ENCODE peak calls at places on chromosomes 3 and 15, in seven cellular contexts. K, M, A, L, D, Y and Q are unnamed samples.

GRCh38 chr15:44729394-44729913 is 6.9 kb upstream of the TRIM69 start:
- DNase-seq in M (no peak), K (no peak), D (peak; percentile 63), A (no peak), Y (no peak), L (no peak), Q (no peak)

GRCh38 chr15:73317651-73318462 is 50.9 kb downstream of the HCN4 start:
- DNase-seq in D (no peak), L (no peak), K (no peak), M (no peak), Y (no peak), A (no peak), Q (peak; percentile 50)

GRCh38 chr3:30199096-30199734 is 407.2 kb upstream of the TGFBR2 start:
- DNase-seq in M (peak; percentile 77), K (no peak), D (peak; percentile 76), Y (peak; percentile 40), L (peak; percentile 11), A (peak; percentile 66), Q (no peak)

GRCh38 chr3:4350789-4351163 is 47.6 kb downstream of the SETMAR start:
- DNase-seq in Y (peak; percentile 61), D (peak; percentile 16), K (peak; percentile 47), L (peak; percentile 65), A (peak; percentile 66), M (no peak), Q (no peak)

GRCh38 chr15:48406911-48407310 is 75.7 kb downstream of the DUT start:
- DNase-seq in A (no peak), L (no peak), K (no peak), D (no peak), Y (no peak), M (no peak), Q (no peak)

GRCh38 chr3:124504332-124505059 is 225.8 kb upstream of the UMPS start:
- DNase-seq in D (no peak), Y (no peak), K (peak; percentile 3), A (no peak), M (no peak), L (no peak), Q (no peak)

GRCh38 chr3:123444744-123445143 is 4.1 kb downstream of the ADCY5 start:
- DNase-seq in K (no peak), M (no peak), D (no peak), L (no peak), Y (no peak), A (no peak), Q (no peak)

GRCh38 chr3:76859596-76859995 is 180.3 kb upstream of the ROBO2 start:
- DNase-seq in L (no peak), M (no peak), Y (peak; percentile 7), A (no peak), K (peak; percentile 2), D (no peak), Q (no peak)

GRCh38 chr3:15319127-15319526 is 13.3 kb downstream of the SH3BP5 start:
- DNase-seq in D (no peak), Y (no peak), M (no peak), L (no peak), A (no peak), K (no peak), Q (no peak)

GRCh38 chr3:119322021-119322522 is 27.9 kb downstream of the ARHGAP31 start:
- DNase-seq in D (no peak), Y (peak; percentile 70), M (no peak), L (no peak), A (no peak), K (no peak), Q (no peak)

GRCh38 chr3:23921052-23921511 is 4.2 kb downstream of the RPL15 start:
- DNase-seq in L (no peak), M (no peak), A (no peak), K (no peak), Y (no peak), D (no peak), Q (no peak)

GRCh38 chr3:37293646-37294045 is 119.3 kb upstream of the LRRFIP2 start:
- DNase-seq in K (no peak), D (no peak), L (no peak), Y (no peak), M (no peak), A (no peak), Q (no peak)

GRCh38 chr3:166837535-166837934 is 542.6 kb downstream of the ZBBX start:
- DNase-seq in L (no peak), D (no peak), A (peak; percentile 30), M (no peak), Y (peak; percentile 54), K (no peak), Q (no peak)

GRCh38 chr15:28107111-28107893 is 8.2 kb upstream of the OCA2 start:
- DNase-seq in L (peak; percentile 60), K (no peak), M (peak; percentile 56), A (no peak), Y (no peak), D (no peak), Q (peak; percentile 75)

GRCh38 chr3:65593780-65594752 is 444.7 kb downstream of the MAGI1 start:
- DNase-seq in L (no peak), M (no peak), K (no peak), D (no peak), A (no peak), Y (peak; percentile 56), Q (no peak)

GRCh38 chr15:87672309-87672897 is 584.1 kb downstream of the NTRK3 start:
- DNase-seq in M (peak; percentile 50), Y (peak; percentile 1), A (no peak), L (no peak), D (no peak), K (peak; percentile 10), Q (no peak)

DNA sequence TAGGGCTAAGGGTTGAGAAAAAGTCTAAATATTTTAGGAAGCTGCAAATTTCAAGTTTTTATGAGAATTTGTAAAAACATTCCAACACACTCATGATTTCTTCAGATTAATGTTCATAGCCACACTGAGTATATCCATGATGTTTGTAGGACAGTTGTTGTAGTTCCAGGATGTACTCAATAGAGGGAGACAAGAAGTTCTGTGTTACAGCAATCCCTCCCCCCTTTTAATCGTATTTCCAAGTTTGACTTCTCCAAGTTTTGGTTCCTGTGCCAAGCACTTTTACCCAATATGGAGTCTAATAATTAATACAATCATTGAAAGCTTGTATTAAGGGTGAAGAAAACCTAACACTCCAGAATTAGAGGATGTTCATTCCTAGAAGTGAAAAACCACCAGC is 143.4 kb downstream of the FEZF2 start:
- DNase-seq in D (no peak), L (no peak), M (no peak), K (no peak), A (no peak), Y (peak; percentile 37), Q (no peak)
- TF ChIP-seq CTCF in D (no peak), L (no peak), M (no peak), K (peak; percentile 38), A (peak; percentile 4), Y (peak; percentile 42), Q (peak; percentile 63)

GRCh38 chr3:195046441-195046840 is 224.5 kb downstream of the XXYLT1 start:
- DNase-seq in D (no peak), A (no peak), Y (no peak), M (peak; percentile 34), L (no peak), K (no peak), Q (no peak)

GRCh38 chr3:195045481-195045880 is 225.5 kb downstream of the XXYLT1 start:
- DNase-seq in Y (no peak), K (no peak), A (no peak), D (no peak), M (peak; percentile 24), L (no peak), Q (no peak)

GRCh38 chr3:195044411-195044810 is 226.5 kb downstream of the XXYLT1 start:
- DNase-seq in D (no peak), M (no peak), A (no peak), Y (no peak), K (no peak), L (no peak), Q (peak; percentile 79)

GRCh38 chr3:195048059-195048905 is 222.7 kb downstream of the XXYLT1 start:
- DNase-seq in Y (no peak), K (no peak), A (no peak), M (no peak), L (no peak), D (no peak), Q (no peak)

DNA sequence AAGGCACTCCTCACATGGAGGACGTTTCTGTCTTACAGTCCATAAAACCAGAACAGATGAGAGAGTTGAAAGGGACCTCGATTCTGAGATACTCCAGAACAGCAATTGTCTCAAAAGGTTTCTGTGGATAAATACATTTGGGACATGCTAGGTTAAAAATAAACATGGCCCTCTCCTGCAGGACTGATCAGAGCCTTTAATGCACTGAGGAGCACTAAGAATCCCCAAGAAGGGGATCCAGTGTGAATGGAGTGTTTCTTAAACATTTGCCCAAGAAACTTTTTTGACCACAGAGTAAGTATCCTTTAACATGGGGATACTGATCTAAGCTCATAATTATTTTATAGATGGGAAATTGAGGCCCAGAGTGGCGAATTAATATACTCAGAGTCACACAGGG is 223.4 kb downstream of the XXYLT1 start:
- DNase-seq in M (no peak), Y (no peak), A (no peak), K (no peak), L (no peak), D (no peak), Q (no peak)
- TF ChIP-seq CTCF in M (no peak), Y (no peak), A (no peak), K (no peak), L (no peak), D (no peak), Q (no peak)

DNA sequence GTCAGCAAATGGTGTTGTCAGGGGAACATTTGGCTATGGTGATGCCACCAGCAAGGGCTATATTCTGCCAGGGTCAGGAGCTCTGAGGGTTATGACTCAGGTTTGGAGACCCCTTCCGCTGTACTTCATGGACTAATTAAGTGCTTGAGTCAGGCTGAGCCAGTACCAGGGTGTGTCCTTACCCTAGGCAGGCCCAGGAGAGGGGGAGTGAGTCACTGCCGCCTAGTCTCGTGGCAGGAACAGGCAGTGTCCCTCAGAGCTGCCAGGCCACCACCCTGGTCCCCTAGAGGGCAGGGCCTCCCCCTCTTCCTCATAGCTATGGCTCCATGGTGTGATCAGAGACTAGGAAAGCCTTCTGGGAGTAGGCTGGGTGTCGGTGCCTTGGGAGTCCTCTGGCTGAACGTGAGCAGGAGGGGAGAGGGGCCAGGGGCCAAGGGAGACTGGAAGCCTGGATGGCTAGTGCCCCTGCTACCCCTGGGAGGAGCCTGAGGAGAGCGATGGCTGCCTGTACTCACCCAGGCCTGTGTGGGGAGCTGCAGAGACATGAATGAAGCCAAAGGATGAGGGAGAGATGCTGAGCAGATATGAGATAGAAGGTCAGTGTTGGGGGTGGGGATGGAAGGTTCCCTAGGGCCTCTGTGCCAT is 10.6 kb downstream of the MAPKAPK3 start:
- DNase-seq in D (no peak), L (no peak), Y (peak; percentile 89), M (no peak), A (no peak), K (no peak), Q (no peak)
- TF ChIP-seq CTCF in D (no peak), L (no peak), Y (peak; percentile 38), M (no peak), A (no peak), K (peak; percentile 39), Q (peak; percentile 62)

GRCh38 chr15:33279613-33280205 is 31.1 kb upstream of the RYR3 start:
- DNase-seq in Y (peak; percentile 93), K (no peak), L (no peak), A (no peak), M (no peak), D (no peak), Q (no peak)

GRCh38 chr15:33283603-33284002 is 27.2 kb upstream of the RYR3 start:
- DNase-seq in K (no peak), D (no peak), L (no peak), A (no peak), M (no peak), Y (no peak), Q (no peak)

GRCh38 chr15:33277689-33278088 is 33.1 kb upstream of the RYR3 start:
- DNase-seq in L (no peak), Y (no peak), A (no peak), K (no peak), M (no peak), D (no peak), Q (no peak)

GRCh38 chr15:33282226-33283020 is 28.3 kb upstream of the RYR3 start:
- DNase-seq in M (no peak), Y (no peak), K (no peak), D (no peak), A (no peak), L (no peak), Q (no peak)

GRCh38 chr15:33278816-33279612 is 31.8 kb upstream of the RYR3 start:
- DNase-seq in L (no peak), A (no peak), K (peak; percentile 36), M (no peak), Y (peak; percentile 97), D (no peak), Q (no peak)
- TF ChIP-seq CTCF in L (no peak), A (no peak), K (peak; percentile 29), M (no peak), Y (peak; percentile 20), D (no peak), Q (peak; percentile 41)